ENCODE peak calls at places on chromosomes 1 and 21, in six cellular contexts. One of them, this sample, is unnamed.

GRCh38 chr1:7280257-7280656 is 490.8 kb upstream of the VAMP3 start:
- DNase-seq in esophagus muscularis mucosa: peak; percentile 86
- DNase-seq in sigmoid colon: no peak
- DNase-seq in prostate gland: no peak
- DNase-seq in transverse colon: no peak
- DNase-seq in HCT116: no peak
- DNase-seq in this sample: no peak

GRCh38 chr1:225814381-225814780 is 4.5 kb downstream of the EPHX1 start:
- DNase-seq in esophagus muscularis mucosa: no peak
- DNase-seq in transverse colon: no peak
- DNase-seq in sigmoid colon: no peak
- DNase-seq in HCT116: no peak
- DNase-seq in prostate gland: no peak
- DNase-seq in this sample: no peak

GRCh38 chr1:100246738-100247137 is 2.9 kb downstream of the DBT start:
- DNase-seq in prostate gland: no peak
- DNase-seq in sigmoid colon: no peak
- DNase-seq in transverse colon: no peak
- DNase-seq in HCT116: no peak
- DNase-seq in esophagus muscularis mucosa: no peak
- DNase-seq in this sample: no peak

GRCh38 chr1:205091043-205091740 is 6.9 kb upstream of the TMEM81 start:
- DNase-seq in prostate gland: no peak
- DNase-seq in transverse colon: no peak
- DNase-seq in HCT116: no peak
- DNase-seq in esophagus muscularis mucosa: no peak
- DNase-seq in sigmoid colon: no peak
- DNase-seq in this sample: no peak

GRCh38 chr1:59007820-59008598 is 224.2 kb upstream of the JUN start:
- DNase-seq in HCT116: no peak
- DNase-seq in sigmoid colon: no peak
- DNase-seq in prostate gland: no peak
- DNase-seq in esophagus muscularis mucosa: no peak
- DNase-seq in transverse colon: no peak
- DNase-seq in this sample: no peak

GRCh38 chr1:234517087-234517802 is 38.3 kb upstream of the TARBP1 start:
- DNase-seq in HCT116: no peak
- DNase-seq in esophagus muscularis mucosa: no peak
- DNase-seq in prostate gland: no peak
- DNase-seq in sigmoid colon: peak; percentile 7
- DNase-seq in transverse colon: no peak
- DNase-seq in this sample: no peak

GRCh38 chr1:193156117-193156825 is 30.1 kb downstream of the B3GALT2 start:
- DNase-seq in transverse colon: no peak
- DNase-seq in esophagus muscularis mucosa: no peak
- DNase-seq in sigmoid colon: no peak
- DNase-seq in HCT116: no peak
- DNase-seq in prostate gland: no peak
- DNase-seq in this sample: no peak

GRCh38 chr1:226476657-226477319 is 68.9 kb upstream of the PARP1 start:
- DNase-seq in sigmoid colon: no peak
- DNase-seq in HCT116: no peak
- DNase-seq in prostate gland: no peak
- DNase-seq in esophagus muscularis mucosa: no peak
- DNase-seq in transverse colon: no peak
- DNase-seq in this sample: no peak

GRCh38 chr1:101288491-101288944 is 51.7 kb downstream of the S1PR1 start:
- DNase-seq in transverse colon: peak; percentile 68
- DNase-seq in esophagus muscularis mucosa: no peak
- DNase-seq in HCT116: peak; percentile 72
- DNase-seq in sigmoid colon: peak; percentile 75
- DNase-seq in prostate gland: peak; percentile 72
- DNase-seq in this sample: no peak

GRCh38 chr1:43994794-43995790 is 3.7 kb downstream of the CCDC24 start:
- DNase-seq in transverse colon: peak; percentile 37
- DNase-seq in prostate gland: no peak
- DNase-seq in HCT116: no peak
- DNase-seq in esophagus muscularis mucosa: no peak
- DNase-seq in sigmoid colon: no peak
- DNase-seq in this sample: peak; percentile 69

GRCh38 chr21:38241029-38241740 is 15.6 kb upstream of the KCNJ15 start:
- DNase-seq in sigmoid colon: no peak
- DNase-seq in HCT116: no peak
- DNase-seq in esophagus muscularis mucosa: no peak
- DNase-seq in transverse colon: no peak
- DNase-seq in prostate gland: peak; percentile 71
- DNase-seq in this sample: no peak

GRCh38 chr1:3898994-3899775 is 887 bp downstream of the C1orf174 start:
- DNase-seq in esophagus muscularis mucosa: no peak
- DNase-seq in prostate gland: no peak
- DNase-seq in transverse colon: no peak
- DNase-seq in sigmoid colon: no peak
- DNase-seq in HCT116: no peak
- DNase-seq in this sample: peak; percentile 84

GRCh38 chr1:203467550-203467921 is 8.1 kb upstream of the PRELP start:
- DNase-seq in sigmoid colon: peak; percentile 94
- DNase-seq in transverse colon: peak; percentile 59
- DNase-seq in HCT116: no peak
- DNase-seq in esophagus muscularis mucosa: no peak
- DNase-seq in prostate gland: no peak
- DNase-seq in this sample: no peak

GRCh38 chr1:64969305-64970066 is 3.1 kb upstream of the JAK1 start:
- DNase-seq in HCT116: no peak
- DNase-seq in sigmoid colon: no peak
- DNase-seq in esophagus muscularis mucosa: no peak
- DNase-seq in transverse colon: no peak
- DNase-seq in prostate gland: no peak
- DNase-seq in this sample: no peak

GRCh38 chr1:20349561-20349960 is 58.9 kb downstream of the VWA5B1 start:
- DNase-seq in sigmoid colon: no peak
- DNase-seq in esophagus muscularis mucosa: no peak
- DNase-seq in transverse colon: no peak
- DNase-seq in prostate gland: no peak
- DNase-seq in HCT116: no peak
- DNase-seq in this sample: no peak

GRCh38 chr1:212667223-212668139 is 32.2 kb downstream of the BATF3 start:
- DNase-seq in sigmoid colon: no peak
- DNase-seq in esophagus muscularis mucosa: no peak
- DNase-seq in prostate gland: no peak
- DNase-seq in transverse colon: peak; percentile 41
- DNase-seq in HCT116: peak; percentile 10
- DNase-seq in this sample: no peak

GRCh38 chr1:238624786-238625185 is 734.1 kb upstream of the ZP4 start:
- DNase-seq in prostate gland: no peak
- DNase-seq in HCT116: no peak
- DNase-seq in sigmoid colon: no peak
- DNase-seq in esophagus muscularis mucosa: no peak
- DNase-seq in transverse colon: no peak
- DNase-seq in this sample: no peak

GRCh38 chr1:112729909-112730308 is 14.8 kb upstream of the PPM1J start:
- DNase-seq in prostate gland: no peak
- DNase-seq in sigmoid colon: no peak
- DNase-seq in transverse colon: no peak
- DNase-seq in HCT116: no peak
- DNase-seq in esophagus muscularis mucosa: no peak
- DNase-seq in this sample: no peak

GRCh38 chr1:22471078-22471477 is 19.4 kb downstream of the ZBTB40 start:
- DNase-seq in esophagus muscularis mucosa: no peak
- DNase-seq in HCT116: no peak
- DNase-seq in sigmoid colon: peak; percentile 77
- DNase-seq in transverse colon: no peak
- DNase-seq in prostate gland: no peak
- DNase-seq in this sample: no peak

GRCh38 chr21:34313116-34313515 is 50.7 kb upstream of the KCNE2 start:
- DNase-seq in esophagus muscularis mucosa: no peak
- DNase-seq in sigmoid colon: no peak
- DNase-seq in HCT116: no peak
- DNase-seq in transverse colon: no peak
- DNase-seq in prostate gland: no peak
- DNase-seq in this sample: no peak

GRCh38 chr1:85836736-85837135 is 128.5 kb upstream of the ZNHIT6 start:
- DNase-seq in sigmoid colon: no peak
- DNase-seq in transverse colon: no peak
- DNase-seq in HCT116: no peak
- DNase-seq in prostate gland: no peak
- DNase-seq in esophagus muscularis mucosa: no peak
- DNase-seq in this sample: no peak

GRCh38 chr1:169325117-169325516 is 42.5 kb downstream of the NME7 start:
- DNase-seq in prostate gland: no peak
- DNase-seq in esophagus muscularis mucosa: no peak
- DNase-seq in HCT116: no peak
- DNase-seq in sigmoid colon: no peak
- DNase-seq in transverse colon: no peak
- DNase-seq in this sample: no peak

GRCh38 chr1:224317383-224318045 is 12.5 kb downstream of the NVL start:
- DNase-seq in prostate gland: peak; percentile 22
- DNase-seq in transverse colon: no peak
- DNase-seq in esophagus muscularis mucosa: no peak
- DNase-seq in HCT116: no peak
- DNase-seq in sigmoid colon: no peak
- DNase-seq in this sample: no peak

GRCh38 chr1:26289158-26290059 is 9.5 kb downstream of the SH3BGRL3 start:
- DNase-seq in HCT116: no peak
- DNase-seq in transverse colon: peak; percentile 65
- DNase-seq in esophagus muscularis mucosa: no peak
- DNase-seq in prostate gland: no peak
- DNase-seq in sigmoid colon: no peak
- DNase-seq in this sample: peak; percentile 96

GRCh38 chr21:34877485-34878128 is 171.5 kb downstream of the RUNX1 start:
- DNase-seq in esophagus muscularis mucosa: no peak
- DNase-seq in sigmoid colon: no peak
- DNase-seq in HCT116: no peak
- DNase-seq in transverse colon: peak; percentile 92
- DNase-seq in prostate gland: peak; percentile 91
- DNase-seq in this sample: no peak

GRCh38 chr1:27001570-27002360 is 8.3 kb downstream of the TRNP1 start:
- DNase-seq in esophagus muscularis mucosa: no peak
- DNase-seq in HCT116: no peak
- DNase-seq in transverse colon: no peak
- DNase-seq in prostate gland: no peak
- DNase-seq in sigmoid colon: peak; percentile 82
- DNase-seq in this sample: peak; percentile 89

GRCh38 chr21:15592271-15592860 is 137.4 kb upstream of the USP25 start:
- DNase-seq in esophagus muscularis mucosa: no peak
- DNase-seq in HCT116: peak; percentile 21
- DNase-seq in sigmoid colon: no peak
- DNase-seq in prostate gland: peak; percentile 21
- DNase-seq in transverse colon: no peak
- DNase-seq in this sample: no peak

GRCh38 chr1:20366766-20367602 is 76.3 kb downstream of the VWA5B1 start:
- DNase-seq in HCT116: no peak
- DNase-seq in esophagus muscularis mucosa: no peak
- DNase-seq in prostate gland: no peak
- DNase-seq in transverse colon: peak; percentile 52
- DNase-seq in sigmoid colon: no peak
- DNase-seq in this sample: peak; percentile 51

GRCh38 chr1:200738733-200739498 is at the start of gene CAMSAP2:
- DNase-seq in transverse colon: peak; percentile 86
- DNase-seq in esophagus muscularis mucosa: peak; percentile 97
- DNase-seq in sigmoid colon: peak; percentile 97
- DNase-seq in HCT116: peak; percentile 34
- DNase-seq in prostate gland: peak; percentile 81
- DNase-seq in this sample: peak; percentile 91
- TF ChIP-seq POLR2A in transverse colon: peak; percentile 79
- TF ChIP-seq POLR2A in esophagus muscularis mucosa: peak; percentile 84
- TF ChIP-seq POLR2A in sigmoid colon: peak; percentile 86
- TF ChIP-seq POLR2A in HCT116: peak; percentile 53
- TF ChIP-seq POLR2A in prostate gland: peak; percentile 87
- TF ChIP-seq POLR2A in this sample: no peak

GRCh38 chr1:96721053-96721381 is 567 bp upstream of the PTBP2 start:
- DNase-seq in esophagus muscularis mucosa: no peak
- DNase-seq in transverse colon: no peak
- DNase-seq in prostate gland: no peak
- DNase-seq in HCT116: no peak
- DNase-seq in sigmoid colon: no peak
- DNase-seq in this sample: no peak

GRCh38 chr1:96723372-96723771 is 1.8 kb downstream of the PTBP2 start:
- DNase-seq in HCT116: no peak
- DNase-seq in sigmoid colon: no peak
- DNase-seq in transverse colon: no peak
- DNase-seq in prostate gland: no peak
- DNase-seq in esophagus muscularis mucosa: no peak
- DNase-seq in this sample: no peak

GRCh38 chr1:96722161-96722908 is 751 bp downstream of the PTBP2 start:
- DNase-seq in prostate gland: peak; percentile 46
- DNase-seq in esophagus muscularis mucosa: no peak
- DNase-seq in transverse colon: peak; percentile 62
- DNase-seq in sigmoid colon: peak; percentile 82
- DNase-seq in HCT116: no peak
- DNase-seq in this sample: peak; percentile 92

DNA sequence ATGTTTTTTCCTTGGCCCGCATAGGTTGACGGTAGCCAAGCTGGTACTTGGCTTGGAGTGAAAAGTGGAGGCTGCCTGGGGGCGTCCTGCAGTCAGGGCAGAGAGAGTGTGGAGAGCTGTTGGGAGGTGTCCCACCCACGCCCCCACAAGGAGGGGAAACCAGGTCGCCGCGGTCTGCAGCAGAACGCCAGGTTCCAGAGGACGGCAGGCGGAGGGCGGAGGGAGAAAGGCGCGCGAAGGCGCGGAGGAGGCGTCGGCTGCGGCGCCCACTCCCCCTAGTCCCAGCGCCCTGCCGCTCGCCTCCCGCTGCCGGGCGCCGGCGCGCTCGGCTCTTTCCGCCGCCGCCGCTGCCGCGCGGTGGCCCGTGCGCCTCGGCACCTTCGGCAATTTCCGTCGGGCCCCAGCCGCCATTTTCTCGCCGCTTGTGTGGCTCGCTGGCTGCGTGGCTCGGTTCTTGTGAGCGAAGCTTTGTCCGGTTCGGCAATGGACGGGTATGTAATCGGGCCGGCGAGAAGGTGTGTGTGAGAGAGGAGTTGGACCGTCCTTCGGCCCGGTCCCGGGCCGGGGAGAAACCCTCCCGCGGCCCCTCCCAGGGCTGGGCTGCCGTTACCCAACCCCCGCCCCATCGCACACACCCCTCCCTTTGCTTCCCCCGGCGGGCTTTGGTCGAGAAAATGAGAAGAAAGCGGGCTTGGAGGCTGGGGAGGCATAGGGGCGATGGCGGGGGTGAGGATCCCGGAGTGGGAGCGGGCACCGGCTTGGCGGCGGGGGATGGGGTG is at the start of gene PTBP2:
- DNase-seq in transverse colon: peak; percentile 84
- DNase-seq in sigmoid colon: peak; percentile 88
- DNase-seq in prostate gland: peak; percentile 68
- DNase-seq in HCT116: peak; percentile 26
- DNase-seq in esophagus muscularis mucosa: peak; percentile 96
- DNase-seq in this sample: peak; percentile 97
- TF ChIP-seq POLR2AphosphoS5 in transverse colon: peak; percentile 39
- TF ChIP-seq POLR2AphosphoS5 in sigmoid colon: peak; percentile 70
- TF ChIP-seq POLR2AphosphoS5 in prostate gland: no peak
- TF ChIP-seq POLR2AphosphoS5 in HCT116: peak; percentile 78
- TF ChIP-seq POLR2AphosphoS5 in esophagus muscularis mucosa: no peak
- TF ChIP-seq POLR2AphosphoS5 in this sample: peak; percentile 81

GRCh38 chr21:36697473-36698159 is 1.3 kb upstream of the SIM2 start:
- DNase-seq in esophagus muscularis mucosa: no peak
- DNase-seq in transverse colon: no peak
- DNase-seq in HCT116: no peak
- DNase-seq in prostate gland: no peak
- DNase-seq in sigmoid colon: no peak
- DNase-seq in this sample: no peak
- H3K27me3 ChIP-seq in esophagus muscularis mucosa: peaks cover 100% of the 10 kb centered on the region
- H3K27me3 ChIP-seq in transverse colon: peaks cover 100% of the 10 kb centered on the region
- H3K27me3 ChIP-seq in HCT116: no peaks in the 10 kb centered on the region
- H3K27me3 ChIP-seq in prostate gland: peaks cover 26% of the 10 kb centered on the region
- H3K27me3 ChIP-seq in sigmoid colon: peaks cover 100% of the 10 kb centered on the region
- H3K27me3 ChIP-seq in this sample: peaks cover 100% of the 10 kb centered on the region

GRCh38 chr1:228456252-228457016 is 30.7 kb upstream of the RNF187 start:
- DNase-seq in sigmoid colon: no peak
- DNase-seq in prostate gland: no peak
- DNase-seq in transverse colon: no peak
- DNase-seq in HCT116: no peak
- DNase-seq in esophagus muscularis mucosa: no peak
- DNase-seq in this sample: no peak
- TF ChIP-seq POLR2A in sigmoid colon: no peak
- TF ChIP-seq POLR2A in prostate gland: no peak
- TF ChIP-seq POLR2A in transverse colon: no peak
- TF ChIP-seq POLR2A in HCT116: no peak
- TF ChIP-seq POLR2A in esophagus muscularis mucosa: no peak
- TF ChIP-seq POLR2A in this sample: no peak

This sample was measured in spleen.